ENCODE peak calls at places on chromosomes 3 and 15, in five cellular contexts. One of them, this sample, is unnamed.

GRCh38 chr15:85871545-85871944 is 76.8 kb upstream of the KLHL25 start:
- DNase-seq in KG1: no peak
- DNase-seq in NCI-H2029: no peak
- DNase-seq in activated naive CD4-positive, alpha-beta T cell treated with Interleukin-2 at 50 U/mL for 16 hours: no peak
- DNase-seq in NCI-H1092: no peak
- DNase-seq in this sample: peak

GRCh38 chr3:126934149-126934548 is 48.8 kb upstream of the PLXNA1 start:
- DNase-seq in NCI-H2029: no peak
- DNase-seq in activated naive CD4-positive, alpha-beta T cell treated with Interleukin-2 at 50 U/mL for 16 hours: no peak
- DNase-seq in NCI-H1092: no peak
- DNase-seq in KG1: no peak
- DNase-seq in this sample: no peak

GRCh38 chr15:81284256-81285031 is 39.5 kb downstream of the STARD5 start:
- DNase-seq in NCI-H1092: no peak
- DNase-seq in activated naive CD4-positive, alpha-beta T cell treated with Interleukin-2 at 50 U/mL for 16 hours: no peak
- DNase-seq in NCI-H2029: no peak
- DNase-seq in KG1: no peak
- DNase-seq in this sample: peak

GRCh38 chr3:155704771-155705559 is 39.9 kb downstream of the PLCH1 start:
- DNase-seq in NCI-H1092: no peak
- DNase-seq in KG1: no peak
- DNase-seq in activated naive CD4-positive, alpha-beta T cell treated with Interleukin-2 at 50 U/mL for 16 hours: no peak
- DNase-seq in NCI-H2029: no peak
- DNase-seq in this sample: no peak

GRCh38 chr3:126439346-126439967 is 36.2 kb downstream of the ZXDC start:
- DNase-seq in KG1: no peak
- DNase-seq in NCI-H2029: no peak
- DNase-seq in NCI-H1092: no peak
- DNase-seq in activated naive CD4-positive, alpha-beta T cell treated with Interleukin-2 at 50 U/mL for 16 hours: no peak
- DNase-seq in this sample: no peak

GRCh38 chr3:52480768-52481715 is 14.1 kb upstream of the STAB1 start:
- DNase-seq in NCI-H2029: no peak
- DNase-seq in activated naive CD4-positive, alpha-beta T cell treated with Interleukin-2 at 50 U/mL for 16 hours: no peak
- DNase-seq in NCI-H1092: no peak
- DNase-seq in KG1: no peak
- DNase-seq in this sample: no peak

GRCh38 chr3:4826237-4827100 is 152.8 kb upstream of the BHLHE40 start:
- DNase-seq in NCI-H1092: no peak
- DNase-seq in NCI-H2029: no peak
- DNase-seq in KG1: no peak
- DNase-seq in activated naive CD4-positive, alpha-beta T cell treated with Interleukin-2 at 50 U/mL for 16 hours: no peak
- DNase-seq in this sample: no peak

GRCh38 chr3:148990211-148990610 is 1.1 kb upstream of the GYG1 start:
- DNase-seq in KG1: no peak
- DNase-seq in NCI-H1092: no peak
- DNase-seq in NCI-H2029: no peak
- DNase-seq in activated naive CD4-positive, alpha-beta T cell treated with Interleukin-2 at 50 U/mL for 16 hours: no peak
- DNase-seq in this sample: no peak

GRCh38 chr3:178795349-178795748 is 259.1 kb downstream of the KCNMB2 start:
- DNase-seq in NCI-H1092: no peak
- DNase-seq in NCI-H2029: no peak
- DNase-seq in activated naive CD4-positive, alpha-beta T cell treated with Interleukin-2 at 50 U/mL for 16 hours: no peak
- DNase-seq in KG1: no peak
- DNase-seq in this sample: no peak

GRCh38 chr3:45688194-45688881 is 858 bp upstream of the SACM1L start:
- DNase-seq in KG1: peak
- DNase-seq in activated naive CD4-positive, alpha-beta T cell treated with Interleukin-2 at 50 U/mL for 16 hours: peak
- DNase-seq in NCI-H2029: peak
- DNase-seq in NCI-H1092: peak
- DNase-seq in this sample: peak

GRCh38 chr3:132972333-132972732 is 65.9 kb upstream of the TMEM108 start:
- DNase-seq in KG1: no peak
- DNase-seq in activated naive CD4-positive, alpha-beta T cell treated with Interleukin-2 at 50 U/mL for 16 hours: no peak
- DNase-seq in NCI-H2029: no peak
- DNase-seq in NCI-H1092: no peak
- DNase-seq in this sample: no peak

GRCh38 chr3:143814358-143814968 is 33.8 kb downstream of the SLC9A9 start:
- DNase-seq in NCI-H1092: no peak
- DNase-seq in NCI-H2029: no peak
- DNase-seq in activated naive CD4-positive, alpha-beta T cell treated with Interleukin-2 at 50 U/mL for 16 hours: no peak
- DNase-seq in KG1: no peak
- DNase-seq in this sample: no peak

GRCh38 chr3:10721101-10721500 is 94.9 kb upstream of the SLC6A11 start:
- DNase-seq in NCI-H1092: no peak
- DNase-seq in KG1: no peak
- DNase-seq in activated naive CD4-positive, alpha-beta T cell treated with Interleukin-2 at 50 U/mL for 16 hours: no peak
- DNase-seq in NCI-H2029: no peak
- DNase-seq in this sample: no peak

GRCh38 chr15:72790302-72790955 is 6.9 kb upstream of the ADPGK start:
- DNase-seq in NCI-H1092: no peak
- DNase-seq in KG1: no peak
- DNase-seq in activated naive CD4-positive, alpha-beta T cell treated with Interleukin-2 at 50 U/mL for 16 hours: no peak
- DNase-seq in NCI-H2029: no peak
- DNase-seq in this sample: peak

GRCh38 chr3:48018841-48019240 is 2.6 kb upstream of the MAP4 start:
- DNase-seq in NCI-H1092: no peak
- DNase-seq in activated naive CD4-positive, alpha-beta T cell treated with Interleukin-2 at 50 U/mL for 16 hours: no peak
- DNase-seq in NCI-H2029: peak
- DNase-seq in KG1: no peak
- DNase-seq in this sample: no peak

GRCh38 chr15:52124270-52124878 is 11.8 kb upstream of the BCL2L10 start:
- DNase-seq in NCI-H2029: no peak
- DNase-seq in activated naive CD4-positive, alpha-beta T cell treated with Interleukin-2 at 50 U/mL for 16 hours: no peak
- DNase-seq in NCI-H1092: no peak
- DNase-seq in KG1: no peak
- DNase-seq in this sample: no peak

GRCh38 chr3:168165390-168166269 is 69.9 kb upstream of the GOLIM4 start:
- DNase-seq in NCI-H1092: peak
- DNase-seq in NCI-H2029: peak
- DNase-seq in KG1: peak
- DNase-seq in activated naive CD4-positive, alpha-beta T cell treated with Interleukin-2 at 50 U/mL for 16 hours: no peak
- DNase-seq in this sample: peak

GRCh38 chr15:55168350-55168974 is 28.3 kb downstream of the RSL24D1 start:
- DNase-seq in NCI-H1092: peak
- DNase-seq in activated naive CD4-positive, alpha-beta T cell treated with Interleukin-2 at 50 U/mL for 16 hours: peak
- DNase-seq in KG1: peak
- DNase-seq in NCI-H2029: peak
- DNase-seq in this sample: peak

GRCh38 chr15:85748729-85749128 is 46.0 kb downstream of the KLHL25 start:
- DNase-seq in activated naive CD4-positive, alpha-beta T cell treated with Interleukin-2 at 50 U/mL for 16 hours: no peak
- DNase-seq in NCI-H1092: no peak
- DNase-seq in KG1: no peak
- DNase-seq in NCI-H2029: no peak
- DNase-seq in this sample: no peak

GRCh38 chr3:52256622-52257021 is 11.1 kb downstream of the PPM1M start:
- DNase-seq in activated naive CD4-positive, alpha-beta T cell treated with Interleukin-2 at 50 U/mL for 16 hours: no peak
- DNase-seq in NCI-H2029: no peak
- DNase-seq in KG1: no peak
- DNase-seq in NCI-H1092: no peak
- DNase-seq in this sample: no peak

GRCh38 chr3:127445581-127446368 is 144.8 kb downstream of the TPRA1 start:
- DNase-seq in NCI-H2029: no peak
- DNase-seq in KG1: no peak
- DNase-seq in NCI-H1092: no peak
- DNase-seq in activated naive CD4-positive, alpha-beta T cell treated with Interleukin-2 at 50 U/mL for 16 hours: no peak
- DNase-seq in this sample: no peak

GRCh38 chr3:183698760-183699159 is 1.2 kb downstream of the YEATS2 start:
- DNase-seq in activated naive CD4-positive, alpha-beta T cell treated with Interleukin-2 at 50 U/mL for 16 hours: no peak
- DNase-seq in KG1: peak
- DNase-seq in NCI-H1092: no peak
- DNase-seq in NCI-H2029: no peak
- DNase-seq in this sample: no peak

GRCh38 chr15:70240082-70240481 is 142.4 kb upstream of the TLE3 start:
- DNase-seq in NCI-H2029: no peak
- DNase-seq in NCI-H1092: no peak
- DNase-seq in KG1: no peak
- DNase-seq in activated naive CD4-positive, alpha-beta T cell treated with Interleukin-2 at 50 U/mL for 16 hours: no peak
- DNase-seq in this sample: no peak

GRCh38 chr3:15812183-15812582 is 14.4 kb upstream of the ANKRD28 start:
- DNase-seq in KG1: no peak
- DNase-seq in NCI-H2029: no peak
- DNase-seq in activated naive CD4-positive, alpha-beta T cell treated with Interleukin-2 at 50 U/mL for 16 hours: no peak
- DNase-seq in NCI-H1092: no peak
- DNase-seq in this sample: no peak

GRCh38 chr3:160403796-160404510 is 4.5 kb downstream of the SMC4 start:
- DNase-seq in KG1: no peak
- DNase-seq in activated naive CD4-positive, alpha-beta T cell treated with Interleukin-2 at 50 U/mL for 16 hours: no peak
- DNase-seq in NCI-H1092: no peak
- DNase-seq in NCI-H2029: no peak
- DNase-seq in this sample: no peak

GRCh38 chr3:146953523-146954125 is 348.5 kb upstream of the PLSCR5 start:
- DNase-seq in NCI-H1092: no peak
- DNase-seq in KG1: no peak
- DNase-seq in NCI-H2029: no peak
- DNase-seq in activated naive CD4-positive, alpha-beta T cell treated with Interleukin-2 at 50 U/mL for 16 hours: no peak
- DNase-seq in this sample: no peak

GRCh38 chr15:78915341-78916087 is 29.3 kb downstream of the CTSH start:
- DNase-seq in activated naive CD4-positive, alpha-beta T cell treated with Interleukin-2 at 50 U/mL for 16 hours: no peak
- DNase-seq in NCI-H1092: no peak
- DNase-seq in KG1: peak
- DNase-seq in NCI-H2029: no peak
- DNase-seq in this sample: no peak

GRCh38 chr15:37037256-37037655 is 63.1 kb downstream of the MEIS2 start:
- DNase-seq in NCI-H2029: no peak
- DNase-seq in activated naive CD4-positive, alpha-beta T cell treated with Interleukin-2 at 50 U/mL for 16 hours: no peak
- DNase-seq in KG1: no peak
- DNase-seq in NCI-H1092: no peak
- DNase-seq in this sample: no peak

GRCh38 chr3:138089091-138089490 is 26.3 kb downstream of the DZIP1L start:
- DNase-seq in NCI-H1092: no peak
- DNase-seq in KG1: no peak
- DNase-seq in activated naive CD4-positive, alpha-beta T cell treated with Interleukin-2 at 50 U/mL for 16 hours: no peak
- DNase-seq in NCI-H2029: no peak
- DNase-seq in this sample: no peak

GRCh38 chr3:72571052-72571451 is 277.2 kb downstream of the SHQ1 start:
- DNase-seq in NCI-H2029: no peak
- DNase-seq in NCI-H1092: no peak
- DNase-seq in activated naive CD4-positive, alpha-beta T cell treated with Interleukin-2 at 50 U/mL for 16 hours: no peak
- DNase-seq in KG1: no peak
- DNase-seq in this sample: no peak

GRCh38 chr3:9889405-9889804 is 1.0 kb upstream of the JAGN1 start:
- DNase-seq in NCI-H2029: no peak
- DNase-seq in KG1: no peak
- DNase-seq in activated naive CD4-positive, alpha-beta T cell treated with Interleukin-2 at 50 U/mL for 16 hours: no peak
- DNase-seq in NCI-H1092: no peak
- DNase-seq in this sample: no peak

GRCh38 chr3:197883541-197883940 is 66.4 kb upstream of the RPL35A start:
- DNase-seq in NCI-H2029: no peak
- DNase-seq in NCI-H1092: no peak
- DNase-seq in KG1: no peak
- DNase-seq in activated naive CD4-positive, alpha-beta T cell treated with Interleukin-2 at 50 U/mL for 16 hours: no peak
- DNase-seq in this sample: no peak

GRCh38 chr15:64685230-64685886 is 90.0 kb downstream of the RBPMS2 start:
- DNase-seq in KG1: no peak
- DNase-seq in NCI-H1092: no peak
- DNase-seq in NCI-H2029: no peak
- DNase-seq in activated naive CD4-positive, alpha-beta T cell treated with Interleukin-2 at 50 U/mL for 16 hours: no peak
- DNase-seq in this sample: no peak

GRCh38 chr3:48655586-48655985 is 7.1 kb downstream of the CELSR3 start:
- DNase-seq in NCI-H2029: no peak
- DNase-seq in NCI-H1092: no peak
- DNase-seq in activated naive CD4-positive, alpha-beta T cell treated with Interleukin-2 at 50 U/mL for 16 hours: peak
- DNase-seq in KG1: no peak
- DNase-seq in this sample: peak

GRCh38 chr15:92197761-92198160 is 195.9 kb upstream of the ST8SIA2 start:
- DNase-seq in NCI-H2029: no peak
- DNase-seq in activated naive CD4-positive, alpha-beta T cell treated with Interleukin-2 at 50 U/mL for 16 hours: no peak
- DNase-seq in KG1: no peak
- DNase-seq in NCI-H1092: no peak
- DNase-seq in this sample: no peak

GRCh38 chr15:78993931-78994530 is 49.2 kb upstream of the CTSH start:
- DNase-seq in activated naive CD4-positive, alpha-beta T cell treated with Interleukin-2 at 50 U/mL for 16 hours: no peak
- DNase-seq in NCI-H2029: no peak
- DNase-seq in KG1: no peak
- DNase-seq in NCI-H1092: no peak
- DNase-seq in this sample: no peak

GRCh38 chr15:38263996-38264395 is 11.4 kb downstream of the SPRED1 start:
- DNase-seq in KG1: no peak
- DNase-seq in activated naive CD4-positive, alpha-beta T cell treated with Interleukin-2 at 50 U/mL for 16 hours: no peak
- DNase-seq in NCI-H2029: no peak
- DNase-seq in NCI-H1092: no peak
- DNase-seq in this sample: no peak

GRCh38 chr3:141255864-141256263 is 24.2 kb downstream of the PXYLP1 start:
- DNase-seq in NCI-H2029: no peak
- DNase-seq in NCI-H1092: peak
- DNase-seq in KG1: no peak
- DNase-seq in activated naive CD4-positive, alpha-beta T cell treated with Interleukin-2 at 50 U/mL for 16 hours: no peak
- DNase-seq in this sample: peak

GRCh38 chr15:27486036-27486435 is 515.1 kb downstream of the GABRG3 start:
- DNase-seq in NCI-H2029: no peak
- DNase-seq in activated naive CD4-positive, alpha-beta T cell treated with Interleukin-2 at 50 U/mL for 16 hours: no peak
- DNase-seq in NCI-H1092: no peak
- DNase-seq in KG1: no peak
- DNase-seq in this sample: no peak

This sample was measured in activated CD8-positive, alpha-beta memory T cell treated with anti-CD3 and anti-CD28 coated beads, Interleukin-2, amount 10 ng/mL, durations not matched to agents 7 days and 5 days.